ENCODE peak calls at places on chromosomes 13 and 19, in eight cellular contexts. Q is fibroblast of the aortic adventitia; K is tibial artery; J is HS-5; L is fibroblast of lung; P is NCI-H1930; V is activated gamma-delta T cell treated with Interleukin-2 at 50 U/mL for 16 hours; W is naive thymus-derived CD8-positive, alpha-beta T cell. Z is an unnamed sample.

GRCh38 chr19:6108721-6109633 is 1.3 kb downstream of the RFX2 start:
- DNase-seq in K (peak), P (no peak), W (peak), V (peak), J (no peak), Q (peak), L (peak), Z (no peak)

GRCh38 chr13:33931397-33931987 is 113.5 kb downstream of the RFC3 start:
- DNase-seq in K (no peak), Q (peak), L (peak), V (no peak), W (no peak), P (peak), J (no peak), Z (no peak)

GRCh38 chr13:59684105-59684504 is 479.6 kb downstream of the DIAPH3 start:
- DNase-seq in W (no peak), J (no peak), P (no peak), L (no peak), V (no peak), Q (no peak), K (no peak), Z (no peak)

GRCh38 chr19:33467851-33468250 is 53.7 kb downstream of the PEPD start:
- DNase-seq in V (no peak), K (no peak), P (no peak), W (no peak), J (no peak), L (no peak), Q (no peak), Z (no peak)

GRCh38 chr19:56678205-56678604 is 6.6 kb upstream of the ZNF835 start:
- DNase-seq in L (no peak), J (no peak), P (no peak), Q (no peak), W (no peak), K (no peak), V (no peak), Z (no peak)

GRCh38 chr13:53136554-53136953 is 107.9 kb downstream of the OLFM4 start:
- DNase-seq in W (no peak), P (no peak), L (no peak), J (no peak), K (no peak), Q (no peak), V (no peak), Z (no peak)

GRCh38 chr19:16476401-16476800 is 4.6 kb upstream of the EPS15L1 start:
- DNase-seq in W (no peak), J (no peak), L (no peak), K (no peak), P (no peak), Q (no peak), V (no peak), Z (no peak)

GRCh38 chr13:111492341-111492945 is 172.0 kb downstream of the TEX29 start:
- DNase-seq in K (peak), V (no peak), L (no peak), J (no peak), Q (no peak), P (no peak), W (no peak), Z (no peak)

GRCh38 chr19:18428837-18429674 is 8.9 kb downstream of the ISYNA1 start:
- DNase-seq in Q (peak), L (peak), J (no peak), K (no peak), W (peak), V (peak), P (peak), Z (peak)

GRCh38 chr13:31998131-31998530 is 33.4 kb upstream of the FRY start:
- DNase-seq in V (no peak), W (no peak), K (no peak), P (no peak), Q (peak), J (no peak), L (peak), Z (no peak)

GRCh38 chr19:29662604-29663404 is 2.5 kb upstream of the PLEKHF1 start:
- DNase-seq in K (peak), L (peak), P (no peak), V (no peak), W (no peak), J (no peak), Q (peak), Z (no peak)

GRCh38 chr13:33740134-33740538 is 77.8 kb upstream of the RFC3 start:
- DNase-seq in V (no peak), K (no peak), J (no peak), Q (peak), P (no peak), W (no peak), L (peak), Z (no peak)

GRCh38 chr13:114296902-114297301 is 15.5 kb downstream of the UPF3A start:
- DNase-seq in J (no peak), P (no peak), V (no peak), K (no peak), L (no peak), Q (no peak), W (no peak), Z (no peak)

GRCh38 chr13:39835253-39835652 is 179.8 kb downstream of the COG6 start:
- DNase-seq in J (no peak), V (no peak), K (no peak), Q (no peak), P (peak), W (no peak), L (no peak), Z (no peak)

GRCh38 chr19:23914402-23915286 is at the start of gene ZNF726:
- DNase-seq in J (peak), W (peak), L (peak), K (peak), Q (peak), V (peak), P (peak), Z (no peak)

GRCh38 chr13:50200988-50201387 is 185.7 kb downstream of the KCNRG start:
- DNase-seq in L (peak), W (no peak), J (no peak), Q (peak), K (no peak), P (no peak), V (no peak), Z (no peak)

GRCh38 chr19:6233051-6233826 is 46.5 kb downstream of the MLLT1 start:
- DNase-seq in L (peak), J (no peak), Q (peak), W (no peak), P (no peak), V (no peak), K (peak), Z (no peak)

GRCh38 chr19:44303976-44304568 is 753 bp downstream of the ZNF235 start:
- DNase-seq in K (no peak), W (no peak), L (peak), P (no peak), V (no peak), J (peak), Q (no peak), Z (no peak)

Z was measured in H1.